ENCODE peak calls at places on chromosome 1, in eight cellular contexts. B, G, I, Y, H, U, J and O are unnamed samples.

GRCh38 chr1:246005067-246005466 is 502.0 kb downstream of the SMYD3 start:
- DNase-seq in B (no peak), G (peak; percentile 92), I (peak; percentile 97), Y (no peak), H (no peak), U (no peak), J (no peak), O (no peak)

GRCh38 chr1:103106426-103107321 is 1.6 kb downstream of the COL11A1 start:
- DNase-seq in B (no peak), G (peak; percentile 64), I (peak; percentile 46), Y (no peak), H (peak; percentile 9), U (no peak), J (no peak), O (no peak)

GRCh38 chr1:204289280-204289679 is 70.4 kb downstream of the PLEKHA6 start:
- DNase-seq in B (no peak), G (no peak), I (no peak), Y (no peak), H (no peak), U (no peak), J (no peak), O (no peak)

GRCh38 chr1:205339717-205340116 is 17.0 kb downstream of the KLHDC8A start:
- DNase-seq in B (no peak), G (no peak), I (no peak), Y (no peak), H (no peak), U (no peak), J (no peak), O (no peak)

GRCh38 chr1:211591980-211592493 is 13.1 kb upstream of the SLC30A1 start:
- DNase-seq in B (no peak), G (peak; percentile 91), I (peak; percentile 72), Y (no peak), H (no peak), U (no peak), J (no peak), O (no peak)

GRCh38 chr1:53527368-53527767 is 68.2 kb downstream of the DMRTB1 start:
- DNase-seq in B (no peak), G (no peak), I (no peak), Y (no peak), H (no peak), U (no peak), J (no peak), O (no peak)

GRCh38 chr1:205813755-205814058 is 709 bp upstream of the SLC41A1 start:
- DNase-seq in B (peak; percentile 56), G (no peak), I (peak; percentile 56), Y (no peak), H (no peak), U (no peak), J (no peak), O (no peak)

GRCh38 chr1:77948841-77949424 is 29.9 kb downstream of the FUBP1 start:
- DNase-seq in B (no peak), G (peak; percentile 40), I (peak; percentile 57), Y (no peak), H (no peak), U (no peak), J (no peak), O (no peak)

GRCh38 chr1:17112496-17113236 is 6.6 kb downstream of the PADI2 start:
- DNase-seq in B (peak; percentile 69), G (no peak), I (no peak), Y (no peak), H (no peak), U (no peak), J (no peak), O (no peak)

GRCh38 chr1:17110555-17110926 is 8.7 kb downstream of the PADI2 start:
- DNase-seq in B (no peak), G (no peak), I (no peak), Y (no peak), H (no peak), U (no peak), J (no peak), O (no peak)

GRCh38 chr1:17116643-17117042 is 2.6 kb downstream of the PADI2 start:
- DNase-seq in B (no peak), G (no peak), I (no peak), Y (no peak), H (no peak), U (no peak), J (no peak), O (no peak)

GRCh38 chr1:17112076-17112475 is 7.2 kb downstream of the PADI2 start:
- DNase-seq in B (no peak), G (no peak), I (no peak), Y (no peak), H (no peak), U (no peak), J (no peak), O (no peak)

GRCh38 chr1:17113973-17114372 is 5.3 kb downstream of the PADI2 start:
- DNase-seq in B (peak; percentile 99), G (no peak), I (no peak), Y (no peak), H (no peak), U (no peak), J (no peak), O (no peak)
- H3K27ac ChIP-seq in B (peak overlapping the region; percentile 96), G (no peak overlapping the region), I (no peak overlapping the region), Y (no peak overlapping the region), H (no peak overlapping the region), U (no peak overlapping the region), J (no peak overlapping the region), O (no peak overlapping the region)

GRCh38 chr1:228162286-228163003 is 3.2 kb upstream of the IBA57 start:
- DNase-seq in B (no peak), G (no peak), I (no peak), Y (no peak), H (no peak), U (no peak), J (no peak), O (no peak)

GRCh38 chr1:228161381-228161780 is 4.2 kb upstream of the IBA57 start:
- DNase-seq in B (no peak), G (no peak), I (no peak), Y (no peak), H (no peak), U (no peak), J (no peak), O (no peak)

GRCh38 chr1:228160201-228160761 is 5.3 kb upstream of the IBA57 start:
- DNase-seq in B (no peak), G (no peak), I (no peak), Y (no peak), H (no peak), U (no peak), J (no peak), O (no peak)

GRCh38 chr1:228163004-228163753 is 2.4 kb upstream of the IBA57 start:
- DNase-seq in B (no peak), G (no peak), I (no peak), Y (no peak), H (no peak), U (no peak), J (no peak), O (peak; percentile 55)

DNA sequence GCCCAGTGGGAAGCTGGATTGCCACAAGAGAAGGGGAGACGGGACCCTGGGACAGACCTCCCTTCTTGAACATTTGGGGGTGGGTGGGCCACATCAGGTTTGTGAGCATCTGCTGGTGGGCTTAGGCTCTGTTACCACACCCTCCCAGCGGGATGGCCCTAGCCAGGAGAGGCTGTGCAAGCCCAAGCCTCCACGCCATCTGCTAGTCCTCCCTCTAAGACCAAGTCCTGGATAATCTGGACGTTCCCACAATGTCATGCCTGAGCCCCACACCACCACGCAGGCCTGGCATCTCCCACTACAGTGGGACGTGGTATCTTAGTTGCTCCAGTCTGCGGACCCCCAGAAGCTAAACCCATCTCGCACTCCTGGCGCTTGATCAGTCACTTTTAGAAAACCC is 3.7 kb upstream of the IBA57 start:
- DNase-seq in B (no peak), G (no peak), I (no peak), Y (no peak), H (no peak), U (no peak), J (no peak), O (no peak)
- H3K27ac ChIP-seq in B (peak overlapping the region; percentile 57), G (no peak overlapping the region), I (no peak overlapping the region), Y (no peak overlapping the region), H (no peak overlapping the region), U (no peak overlapping the region), J (peak overlapping the region; percentile 69), O (peak overlapping the region; percentile 98)

DNA sequence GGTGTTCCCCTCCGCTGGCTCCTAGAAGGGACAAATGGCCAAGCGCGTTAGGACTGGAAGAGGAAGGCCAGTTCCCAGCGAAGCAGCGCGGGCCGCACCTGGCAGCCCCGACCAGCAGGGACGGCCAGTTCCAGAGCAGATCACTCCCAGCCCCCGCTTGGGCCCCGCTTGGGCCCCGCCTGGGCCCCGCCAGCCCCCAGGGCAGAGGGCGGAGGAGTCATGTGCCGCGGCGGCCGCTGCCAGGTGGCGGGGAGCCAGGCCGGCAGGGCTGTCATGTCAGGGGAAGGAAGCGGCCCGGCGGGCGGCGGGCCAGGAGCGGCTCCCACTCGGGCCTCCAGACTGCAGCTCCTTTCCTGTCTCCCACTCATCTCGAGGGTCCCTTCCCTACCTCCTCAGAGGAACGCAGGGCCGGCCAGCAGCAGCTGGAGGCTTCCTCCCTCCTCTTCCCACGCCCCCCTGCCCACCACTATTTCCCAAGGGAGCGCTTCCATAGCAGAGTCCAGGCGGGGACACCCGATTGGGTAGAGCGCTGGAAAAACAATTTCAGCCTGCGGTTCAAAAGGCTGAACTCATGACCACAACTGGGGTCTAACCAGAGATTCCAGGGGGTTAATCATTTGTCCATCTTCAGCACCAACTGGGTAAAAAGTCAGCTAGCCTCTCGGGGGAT is 16.5 kb downstream of the ZNF697 start:
- DNase-seq in B (peak; percentile 88), G (peak; percentile 67), I (peak; percentile 86), Y (peak; percentile 92), H (no peak), U (no peak), J (peak; percentile 96), O (no peak)
- H3K27ac ChIP-seq in B (peak overlapping the region; percentile 87), G (peak overlapping the region; percentile 94), I (peak overlapping the region; percentile 62), Y (peak overlapping the region; percentile 80), H (no peak overlapping the region), U (no peak overlapping the region), J (peak overlapping the region; percentile 55), O (no peak overlapping the region)

GRCh38 chr1:235075121-235075954 is 53.3 kb downstream of the TOMM20 start:
- DNase-seq in B (peak; percentile 91), G (peak; percentile 96), I (peak; percentile 67), Y (peak; percentile 90), H (no peak), U (peak; percentile 22), J (no peak), O (no peak)

GRCh38 chr1:235073968-235074334 is 54.7 kb downstream of the TOMM20 start:
- DNase-seq in B (no peak), G (no peak), I (no peak), Y (no peak), H (no peak), U (no peak), J (no peak), O (no peak)

GRCh38 chr1:235075955-235076308 is 52.7 kb downstream of the TOMM20 start:
- DNase-seq in B (no peak), G (no peak), I (no peak), Y (no peak), H (no peak), U (no peak), J (no peak), O (no peak)

GRCh38 chr1:235073331-235073967 is 55.2 kb downstream of the TOMM20 start:
- DNase-seq in B (peak; percentile 98), G (no peak), I (no peak), Y (no peak), H (peak; percentile 78), U (no peak), J (no peak), O (peak; percentile 99)

DNA sequence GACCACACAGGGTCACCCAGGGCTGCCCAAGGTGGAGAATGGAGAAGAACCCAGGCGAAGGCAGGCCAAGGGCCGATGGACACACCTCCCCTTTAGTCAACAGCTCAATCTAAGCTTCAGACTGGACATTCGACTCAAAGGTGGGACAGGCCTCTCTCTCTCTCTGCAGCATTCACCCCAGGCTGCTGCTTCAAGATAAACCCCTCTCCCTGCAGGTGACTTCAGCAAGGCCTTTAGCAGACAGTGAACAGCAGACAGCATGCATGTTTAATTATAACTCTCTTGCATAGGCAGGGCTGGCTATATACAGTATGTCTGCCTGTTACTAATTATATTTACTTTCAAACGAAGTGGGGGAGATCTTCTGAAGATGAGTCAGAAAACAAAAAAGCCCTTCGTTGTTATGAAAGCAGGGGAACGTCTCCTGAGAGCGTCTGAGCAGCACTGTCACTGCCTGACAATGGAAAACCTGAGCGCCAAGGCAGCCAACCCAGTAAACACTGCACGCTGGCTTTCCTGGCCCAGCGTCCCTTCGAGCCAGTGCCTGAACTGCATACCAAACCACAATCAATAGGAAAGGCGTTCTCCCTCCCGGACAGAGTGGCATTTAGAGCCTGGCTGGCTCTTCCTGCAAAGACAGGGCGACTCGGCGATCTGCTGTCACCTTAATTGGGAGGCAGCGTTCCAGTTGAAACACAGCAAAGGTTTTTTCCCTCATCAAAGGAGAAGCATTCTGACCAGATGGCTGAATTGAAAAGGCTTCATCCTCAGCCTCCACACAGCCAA is 54.1 kb downstream of the TOMM20 start:
- DNase-seq in B (peak; percentile 70), G (peak; percentile 97), I (peak; percentile 54), Y (no peak), H (no peak), U (no peak), J (no peak), O (no peak)
- H3K27ac ChIP-seq in B (peak overlapping the region; percentile 93), G (peak overlapping the region; percentile 61), I (peak overlapping the region; percentile 97), Y (peak overlapping the region; percentile 75), H (peak overlapping the region; percentile 59), U (no peak overlapping the region), J (peak overlapping the region; percentile 83), O (peak overlapping the region; percentile 89)